ENCODE peak calls at places on chromosomes 2 and 18, in six cellular contexts. Y is body of pancreas, I is neural progenitor cell, M is stomach, B is thoracic aorta, N is ovary. T is an unnamed sample.

GRCh38 chr18:9820719-9821118 is 65.1 kb upstream of the TXNDC2 start:
- DNase-seq in Y (no peak), I (no peak), M (no peak), B (no peak), N (no peak), T (no peak)

GRCh38 chr2:47272031-47272864 is 117.1 kb upstream of the STPG4 start:
- DNase-seq in Y (peak; percentile 65), I (peak; percentile 71), M (peak; percentile 63), B (peak; percentile 28), N (peak; percentile 82), T (peak; percentile 81)

GRCh38 chr2:54557601-54558187 is 101.6 kb downstream of the SPTBN1 start:
- DNase-seq in Y (peak; percentile 76), I (peak; percentile 84), M (peak; percentile 75), B (no peak), N (peak; percentile 58), T (peak; percentile 57)

GRCh38 chr2:163081754-163082153 is 243.2 kb upstream of the KCNH7 start:
- DNase-seq in Y (no peak), I (no peak), M (no peak), B (no peak), N (no peak), T (no peak)

GRCh38 chr2:130821867-130822266 is 14.8 kb upstream of the ARHGEF4 start:
- DNase-seq in Y (no peak), I (no peak), M (no peak), B (no peak), N (no peak), T (no peak)

GRCh38 chr2:205957452-205958154 is 128.4 kb downstream of the INO80D start:
- DNase-seq in Y (no peak), I (no peak), M (no peak), B (no peak), N (no peak), T (no peak)

GRCh38 chr2:12678189-12678588 is 38.5 kb upstream of the TRIB2 start:
- DNase-seq in Y (no peak), I (no peak), M (no peak), B (no peak), N (no peak), T (no peak)

GRCh38 chr2:19348692-19349091 is 9.7 kb downstream of the OSR1 start:
- DNase-seq in Y (no peak), I (no peak), M (no peak), B (no peak), N (no peak), T (no peak)

GRCh38 chr18:12748671-12749070 is 45.8 kb downstream of the PSMG2 start:
- DNase-seq in Y (no peak), I (no peak), M (no peak), B (no peak), N (no peak), T (no peak)

GRCh38 chr18:67425724-67426123 is 90.8 kb downstream of the DSEL start:
- DNase-seq in Y (no peak), I (no peak), M (no peak), B (no peak), N (no peak), T (no peak)

GRCh38 chr18:9516437-9517064 is 41.2 kb downstream of the RALBP1 start:
- DNase-seq in Y (peak; percentile 23), I (peak; percentile 47), M (no peak), B (no peak), N (no peak), T (no peak)

GRCh38 chr2:46813046-46813445 is 102.6 kb downstream of the MCFD2 start:
- DNase-seq in Y (peak; percentile 24), I (no peak), M (no peak), B (peak; percentile 35), N (peak; percentile 60), T (peak; percentile 72)

GRCh38 chr2:118847447-118848172 is at the start of gene EN1:
- DNase-seq in Y (no peak), I (peak; percentile 82), M (no peak), B (no peak), N (no peak), T (no peak)

GRCh38 chr18:12885500-12885899 is 1.5 kb upstream of the PTPN2 start:
- DNase-seq in Y (no peak), I (no peak), M (no peak), B (no peak), N (no peak), T (no peak)

GRCh38 chr2:197919487-197919886 is 115.1 kb downstream of the PLCL1 start:
- DNase-seq in Y (no peak), I (no peak), M (no peak), B (no peak), N (no peak), T (no peak)

GRCh38 chr18:36887055-36887570 is 58.2 kb downstream of the KIAA1328 start:
- DNase-seq in Y (no peak), I (no peak), M (no peak), B (no peak), N (no peak), T (no peak)

GRCh38 chr2:150125708-150126107 is 361.8 kb downstream of the RND3 start:
- DNase-seq in Y (no peak), I (peak; percentile 35), M (no peak), B (no peak), N (no peak), T (no peak)

GRCh38 chr2:159285929-159286708 is at the start of gene WDSUB1:
- DNase-seq in Y (peak; percentile 79), I (peak; percentile 77), M (peak; percentile 74), B (peak; percentile 17), N (peak; percentile 82), T (peak; percentile 24)

GRCh38 chr2:106115250-106115649 is 78.9 kb downstream of the UXS1 start:
- DNase-seq in Y (no peak), I (no peak), M (no peak), B (no peak), N (no peak), T (no peak)

GRCh38 chr2:24774373-24774772 is 18.8 kb downstream of the PTRHD1 start:
- DNase-seq in Y (no peak), I (no peak), M (no peak), B (no peak), N (no peak), T (no peak)

DNA sequence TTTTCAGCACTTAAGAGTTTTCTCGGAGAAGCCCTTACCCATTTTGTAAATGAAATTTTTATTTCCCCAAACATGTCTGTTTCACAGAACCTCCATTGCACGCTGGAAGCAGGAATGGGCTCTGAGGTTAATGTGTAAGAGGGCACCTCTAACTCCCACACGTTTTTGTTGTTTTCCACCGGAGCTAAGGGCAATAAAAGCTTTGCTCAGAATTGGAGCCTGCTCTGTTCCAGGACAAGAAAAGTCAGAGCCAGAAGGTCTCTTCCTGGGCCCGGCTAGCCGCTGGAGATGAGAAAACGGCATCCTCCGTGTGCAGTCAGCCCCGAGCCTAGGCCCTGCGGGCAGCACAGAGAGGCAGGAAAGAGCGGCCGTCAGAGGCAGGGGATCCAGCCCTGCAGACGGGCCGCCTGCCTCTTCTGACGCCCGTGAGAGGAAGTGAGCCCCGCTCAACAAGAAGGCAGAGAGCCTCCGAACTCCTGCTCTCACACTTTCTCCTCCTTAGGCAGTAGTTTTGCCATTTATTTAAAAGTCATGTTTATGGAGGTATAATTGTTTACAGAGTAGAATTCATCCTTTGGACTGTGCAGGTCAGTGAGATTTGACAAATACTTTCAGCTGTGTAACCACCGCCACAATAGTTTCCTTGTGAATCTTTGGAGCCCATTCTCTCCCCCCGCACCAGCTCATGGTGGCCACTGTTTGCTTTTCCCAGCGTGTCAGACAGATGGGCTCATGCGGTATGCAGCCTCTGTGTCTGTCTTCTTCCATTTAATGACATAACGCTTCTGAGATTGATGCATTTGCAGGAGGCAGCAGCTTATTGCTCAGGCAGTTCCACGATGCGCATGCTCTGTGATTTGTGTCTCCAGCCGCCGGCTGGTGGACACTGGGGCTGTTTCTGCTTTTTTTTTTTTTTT is 117.3 kb downstream of the GALR1 start:
- DNase-seq in Y (peak; percentile 78), I (no peak), M (no peak), B (no peak), N (no peak), T (peak; percentile 42)
- H3K4me3 ChIP-seq in Y (no peak overlapping the region), I (no peak overlapping the region), M (peak overlapping the region; percentile 21), B (peak overlapping the region; percentile 55), N (peak overlapping the region; percentile 28), T (peak overlapping the region; percentile 14)

DNA sequence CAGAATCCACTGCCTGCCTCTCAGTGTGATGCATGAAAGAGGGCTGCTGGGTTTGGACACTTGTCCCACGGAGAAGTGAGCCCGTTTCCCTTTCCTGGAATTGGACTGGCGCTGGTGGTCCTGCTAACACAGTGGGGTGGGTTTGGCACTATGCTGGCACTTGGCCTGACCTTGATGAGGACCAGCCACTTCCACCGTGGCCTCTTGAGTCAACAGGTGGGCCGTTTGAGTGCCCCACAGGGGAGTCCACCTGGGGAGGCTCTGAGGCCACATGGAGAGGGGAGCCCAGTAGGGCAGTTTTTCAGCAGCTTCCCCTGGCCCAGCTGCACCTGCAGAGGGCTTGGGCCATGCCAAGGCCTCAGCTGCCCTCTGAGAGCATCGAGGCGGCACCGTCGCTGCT is 56.5 kb downstream of the MBP start:
- DNase-seq in Y (no peak), I (no peak), M (no peak), B (no peak), N (no peak), T (no peak)
- H3K4me1 ChIP-seq in Y (peaks cover 33% of the 10 kb centered on the region), I (no peaks in the 10 kb centered on the region), M (peaks cover 80% of the 10 kb centered on the region), B (peaks cover 16% of the 10 kb centered on the region), N (peaks cover 6% of the 10 kb centered on the region), T (no peaks in the 10 kb centered on the region)

DNA sequence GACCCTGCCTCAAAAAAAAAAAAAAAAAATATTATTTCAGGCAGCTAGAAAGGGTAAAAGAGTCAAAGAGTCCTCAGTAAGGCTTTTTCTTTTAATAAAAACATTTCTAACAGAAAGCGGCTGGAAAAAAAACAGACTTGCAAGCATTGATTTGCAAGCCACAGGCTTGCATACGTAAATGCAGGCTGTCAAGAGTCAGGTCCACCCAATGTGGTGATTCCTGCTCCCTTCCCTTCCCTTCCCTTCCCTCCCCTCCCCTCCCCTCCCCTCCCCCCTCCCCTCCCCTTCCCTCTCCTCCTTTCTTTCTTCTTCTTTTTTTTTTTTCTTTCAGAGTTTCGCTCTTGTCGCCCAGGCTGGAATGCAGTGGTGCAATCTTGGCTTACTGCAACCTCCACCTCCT is 74.4 kb upstream of the GULP1 start:
- DNase-seq in Y (no peak), I (no peak), M (no peak), B (no peak), N (no peak), T (no peak)
- TF ChIP-seq CTCF in Y (no peak), I (no peak), M (no peak), B (no peak), N (no peak), T (no peak)

GRCh38 chr2:226121339-226121738 is 678.3 kb downstream of the IRS1 start:
- DNase-seq in Y (no peak), I (no peak), M (no peak), B (no peak), N (no peak), T (no peak)

GRCh38 chr2:226117506-226118065 is 682.0 kb downstream of the IRS1 start:
- DNase-seq in Y (no peak), I (no peak), M (no peak), B (no peak), N (no peak), T (no peak)

GRCh38 chr2:226116346-226116745 is 683.3 kb downstream of the IRS1 start:
- DNase-seq in Y (no peak), I (no peak), M (no peak), B (no peak), N (no peak), T (no peak)

GRCh38 chr2:226115832-226116200 is 683.8 kb downstream of the IRS1 start:
- DNase-seq in Y (no peak), I (no peak), M (no peak), B (no peak), N (no peak), T (no peak)

GRCh38 chr2:226118471-226119429 is 680.9 kb downstream of the IRS1 start:
- DNase-seq in Y (no peak), I (no peak), M (no peak), B (no peak), N (peak; percentile 36), T (no peak)
- H3K4me3 ChIP-seq in Y (no peak overlapping the region), I (no peak overlapping the region), M (no peak overlapping the region), B (peak overlapping the region; percentile 17), N (peak overlapping the region; percentile 4), T (no peak overlapping the region)

GRCh38 chr2:64212801-64213321 is 68.6 kb upstream of the PELI1 start:
- DNase-seq in Y (no peak), I (no peak), M (no peak), B (no peak), N (no peak), T (no peak)
- H3K4me1 ChIP-seq in Y (peaks cover 10% of the 10 kb centered on the region), I (no peaks in the 10 kb centered on the region), M (peaks cover 17% of the 10 kb centered on the region), B (peaks cover 6% of the 10 kb centered on the region), N (no peaks in the 10 kb centered on the region), T (no peaks in the 10 kb centered on the region)

T was measured in BE2C.